ENCODE peak calls at places on chromosome 2, in four cellular contexts. One of them, this sample, is unnamed.

GRCh38 chr2:71524476-71524875 is 71.1 kb downstream of the DYSF start:
- DNase-seq in tibial artery: no peak
- DNase-seq in stomach: no peak
- DNase-seq in spleen: no peak
- DNase-seq in this sample: no peak

GRCh38 chr2:181667234-181667633 is 10.3 kb upstream of the CERKL start:
- DNase-seq in spleen: no peak
- DNase-seq in stomach: no peak
- DNase-seq in tibial artery: no peak
- DNase-seq in this sample: no peak

GRCh38 chr2:195094330-195094729 is 562.7 kb upstream of the SLC39A10 start:
- DNase-seq in spleen: no peak
- DNase-seq in tibial artery: no peak
- DNase-seq in stomach: no peak
- DNase-seq in this sample: no peak

GRCh38 chr2:174965992-174966789 is 39.0 kb downstream of the CHN1 start:
- DNase-seq in tibial artery: no peak
- DNase-seq in spleen: no peak
- DNase-seq in stomach: no peak
- DNase-seq in this sample: no peak

GRCh38 chr2:234218261-234219180 is 168.0 kb downstream of the SPP2 start:
- DNase-seq in stomach: no peak
- DNase-seq in spleen: no peak
- DNase-seq in tibial artery: no peak
- DNase-seq in this sample: no peak

GRCh38 chr2:36650031-36650430 is 46.5 kb upstream of the VIT start:
- DNase-seq in stomach: no peak
- DNase-seq in spleen: no peak
- DNase-seq in tibial artery: no peak
- DNase-seq in this sample: no peak

GRCh38 chr2:86518498-86518897 is 44.7 kb downstream of the CHMP3 start:
- DNase-seq in spleen: no peak
- DNase-seq in stomach: no peak
- DNase-seq in tibial artery: no peak
- DNase-seq in this sample: no peak

GRCh38 chr2:134336936-134337335 is 83.1 kb downstream of the MGAT5 start:
- DNase-seq in spleen: no peak
- DNase-seq in tibial artery: no peak
- DNase-seq in stomach: no peak
- DNase-seq in this sample: no peak

GRCh38 chr2:209808521-209808920 is 36.9 kb downstream of the UNC80 start:
- DNase-seq in spleen: no peak
- DNase-seq in stomach: no peak
- DNase-seq in tibial artery: no peak
- DNase-seq in this sample: no peak

GRCh38 chr2:85015653-85016360 is 44.8 kb downstream of the KCMF1 start:
- DNase-seq in stomach: no peak
- DNase-seq in spleen: no peak
- DNase-seq in tibial artery: no peak
- DNase-seq in this sample: no peak

GRCh38 chr2:61109291-61109690 is 43.6 kb downstream of the SANBR start:
- DNase-seq in stomach: no peak
- DNase-seq in tibial artery: no peak
- DNase-seq in spleen: no peak
- DNase-seq in this sample: no peak

GRCh38 chr2:203534486-203535077 is 519 bp downstream of the RAPH1 start:
- DNase-seq in tibial artery: peak; percentile 21
- DNase-seq in spleen: peak; percentile 81
- DNase-seq in stomach: no peak
- DNase-seq in this sample: peak; percentile 47

GRCh38 chr2:58428553-58429284 is 187.6 kb upstream of the FANCL start:
- DNase-seq in stomach: no peak
- DNase-seq in spleen: peak; percentile 66
- DNase-seq in tibial artery: no peak
- DNase-seq in this sample: peak; percentile 18

GRCh38 chr2:28449489-28450395 is 46.1 kb upstream of the PLB1 start:
- DNase-seq in stomach: no peak
- DNase-seq in tibial artery: no peak
- DNase-seq in spleen: no peak
- DNase-seq in this sample: no peak

GRCh38 chr2:238370482-238371372 is 50.4 kb downstream of the TRAF3IP1 start:
- DNase-seq in stomach: peak; percentile 67
- DNase-seq in spleen: no peak
- DNase-seq in tibial artery: peak; percentile 58
- DNase-seq in this sample: peak; percentile 46

GRCh38 chr2:29747786-29748470 is 173.5 kb downstream of the ALK start:
- DNase-seq in stomach: no peak
- DNase-seq in tibial artery: no peak
- DNase-seq in spleen: no peak
- DNase-seq in this sample: no peak

GRCh38 chr2:72035518-72036172 is 112.0 kb downstream of the CYP26B1 start:
- DNase-seq in stomach: no peak
- DNase-seq in spleen: peak; percentile 64
- DNase-seq in tibial artery: no peak
- DNase-seq in this sample: no peak

GRCh38 chr2:46878240-46878877 is 37.2 kb downstream of the MCFD2 start:
- DNase-seq in stomach: no peak
- DNase-seq in tibial artery: no peak
- DNase-seq in spleen: no peak
- DNase-seq in this sample: no peak

GRCh38 chr2:46875226-46875899 is 40.2 kb downstream of the MCFD2 start:
- DNase-seq in tibial artery: no peak
- DNase-seq in stomach: no peak
- DNase-seq in spleen: no peak
- DNase-seq in this sample: no peak

GRCh38 chr2:46877619-46878113 is 37.9 kb downstream of the MCFD2 start:
- DNase-seq in stomach: no peak
- DNase-seq in spleen: no peak
- DNase-seq in tibial artery: no peak
- DNase-seq in this sample: no peak

GRCh38 chr2:46878886-46879285 is 36.7 kb downstream of the MCFD2 start:
- DNase-seq in tibial artery: peak; percentile 60
- DNase-seq in spleen: no peak
- DNase-seq in stomach: no peak
- DNase-seq in this sample: no peak

DNA sequence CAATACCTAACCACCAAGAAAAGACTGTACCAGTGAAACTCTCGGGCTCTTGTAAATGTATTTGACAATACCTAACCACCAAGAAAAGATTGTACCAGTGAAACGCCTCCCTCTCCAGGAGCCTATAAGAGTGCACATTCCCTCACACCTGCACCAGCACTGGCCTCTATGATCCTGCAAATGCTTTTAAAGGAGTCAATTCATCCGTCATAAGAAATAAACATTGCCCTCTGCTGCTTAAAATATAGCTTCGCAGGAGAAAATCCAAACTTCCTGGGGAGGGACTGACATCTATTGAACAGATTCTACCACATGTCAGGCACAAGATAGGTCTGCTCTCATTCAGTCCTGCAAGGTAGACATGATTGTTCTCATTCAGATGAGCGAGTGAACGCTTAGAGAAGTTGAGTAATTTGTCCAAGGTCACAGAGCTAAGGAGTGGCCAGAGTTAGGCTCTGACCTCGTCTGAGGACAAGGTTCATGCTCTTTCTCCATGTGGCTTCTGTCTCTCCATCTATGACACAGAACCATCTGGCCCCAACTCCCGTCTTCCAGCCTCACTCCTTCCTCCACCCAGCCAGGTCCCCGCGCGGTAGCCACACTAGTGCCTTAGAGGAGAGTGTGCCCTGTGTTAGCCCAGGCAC is 38.7 kb downstream of the MCFD2 start:
- DNase-seq in tibial artery: peak; percentile 21
- DNase-seq in spleen: no peak
- DNase-seq in stomach: peak; percentile 37
- DNase-seq in this sample: no peak
- H3K4me1 ChIP-seq in tibial artery: peaks cover 41% of the 10 kb centered on the region
- H3K4me1 ChIP-seq in spleen: no peaks in the 10 kb centered on the region
- H3K4me1 ChIP-seq in stomach: peaks cover 52% of the 10 kb centered on the region
- H3K4me1 ChIP-seq in this sample: peaks cover 4% of the 10 kb centered on the region

DNA sequence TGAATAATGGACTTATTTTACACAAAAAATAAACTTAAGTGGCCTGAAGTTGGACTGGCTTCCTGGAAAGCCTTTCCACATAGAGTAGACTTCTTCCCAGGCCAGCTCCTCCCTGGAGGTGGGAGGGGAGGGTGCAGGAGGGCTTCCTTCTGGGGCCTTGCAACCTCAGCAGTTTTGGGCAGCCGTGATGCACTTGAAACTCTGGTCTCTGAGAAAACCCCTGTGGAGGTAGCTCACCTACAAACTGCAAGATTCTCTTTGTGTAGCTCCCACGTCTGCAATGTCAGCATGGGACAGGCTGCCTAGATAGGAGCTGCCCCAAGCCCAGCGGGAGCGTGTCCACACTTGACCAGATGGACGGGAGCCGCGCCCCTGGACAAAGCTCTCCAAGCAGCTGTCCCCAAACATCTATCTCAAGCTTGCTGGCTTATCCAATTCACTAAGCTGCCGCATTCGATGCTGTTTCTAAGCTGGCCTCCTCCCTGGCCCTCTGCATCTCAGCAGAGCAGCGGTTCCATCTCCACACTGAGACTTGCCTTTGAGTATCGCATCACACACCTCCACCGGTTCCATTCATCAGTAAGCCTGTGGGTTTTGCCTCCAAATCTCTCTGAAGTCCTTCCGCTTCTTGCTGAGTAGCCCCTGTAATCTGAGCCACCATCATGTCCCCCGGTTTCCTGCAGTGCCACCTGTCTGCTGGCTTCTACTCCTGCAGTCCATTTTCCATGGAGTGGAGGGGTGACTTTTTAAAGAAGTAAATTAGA is 1.6 kb upstream of the LPIN1 start:
- DNase-seq in stomach: no peak
- DNase-seq in spleen: peak; percentile 81
- DNase-seq in tibial artery: no peak
- DNase-seq in this sample: peak; percentile 36
- H3K4me1 ChIP-seq in stomach: peaks cover 57% of the 10 kb centered on the region
- H3K4me1 ChIP-seq in spleen: peaks cover 65% of the 10 kb centered on the region
- H3K4me1 ChIP-seq in tibial artery: peaks cover 20% of the 10 kb centered on the region
- H3K4me1 ChIP-seq in this sample: peaks cover 5% of the 10 kb centered on the region

GRCh38 chr2:176079285-176079830 is 4.4 kb downstream of the EVX2 start:
- DNase-seq in stomach: no peak
- DNase-seq in spleen: no peak
- DNase-seq in tibial artery: no peak
- DNase-seq in this sample: no peak
- H3K4me1 ChIP-seq in stomach: peaks cover 35% of the 10 kb centered on the region
- H3K4me1 ChIP-seq in spleen: peaks cover 17% of the 10 kb centered on the region
- H3K4me1 ChIP-seq in tibial artery: peaks cover 15% of the 10 kb centered on the region
- H3K4me1 ChIP-seq in this sample: no peaks in the 10 kb centered on the region

GRCh38 chr2:47172156-47172921 is 17.2 kb upstream of the STPG4 start:
- DNase-seq in spleen: no peak
- DNase-seq in stomach: no peak
- DNase-seq in tibial artery: no peak
- DNase-seq in this sample: no peak

GRCh38 chr2:47174731-47175361 is 19.7 kb upstream of the STPG4 start:
- DNase-seq in spleen: no peak
- DNase-seq in stomach: peak; percentile 64
- DNase-seq in tibial artery: peak; percentile 56
- DNase-seq in this sample: peak; percentile 56

GRCh38 chr2:47172922-47173695 is 18.0 kb upstream of the STPG4 start:
- DNase-seq in tibial artery: no peak
- DNase-seq in stomach: no peak
- DNase-seq in spleen: no peak
- DNase-seq in this sample: no peak

GRCh38 chr2:47177042-47177565 is 22.0 kb upstream of the STPG4 start:
- DNase-seq in stomach: no peak
- DNase-seq in tibial artery: no peak
- DNase-seq in spleen: no peak
- DNase-seq in this sample: no peak

GRCh38 chr2:47173986-47174730 is 19.1 kb upstream of the STPG4 start:
- DNase-seq in tibial artery: no peak
- DNase-seq in stomach: no peak
- DNase-seq in spleen: no peak
- DNase-seq in this sample: no peak
- H3K4me1 ChIP-seq in tibial artery: peaks cover 29% of the 10 kb centered on the region
- H3K4me1 ChIP-seq in stomach: peaks cover 58% of the 10 kb centered on the region
- H3K4me1 ChIP-seq in spleen: peaks cover 78% of the 10 kb centered on the region
- H3K4me1 ChIP-seq in this sample: peaks cover 6% of the 10 kb centered on the region

GRCh38 chr2:240296104-240296406 is 139.4 kb upstream of the GPC1 start:
- DNase-seq in spleen: no peak
- DNase-seq in tibial artery: no peak
- DNase-seq in stomach: peak; percentile 15
- DNase-seq in this sample: no peak
- H3K4me1 ChIP-seq in spleen: no peaks in the 10 kb centered on the region
- H3K4me1 ChIP-seq in tibial artery: peaks cover 19% of the 10 kb centered on the region
- H3K4me1 ChIP-seq in stomach: no peaks in the 10 kb centered on the region
- H3K4me1 ChIP-seq in this sample: no peaks in the 10 kb centered on the region

DNA sequence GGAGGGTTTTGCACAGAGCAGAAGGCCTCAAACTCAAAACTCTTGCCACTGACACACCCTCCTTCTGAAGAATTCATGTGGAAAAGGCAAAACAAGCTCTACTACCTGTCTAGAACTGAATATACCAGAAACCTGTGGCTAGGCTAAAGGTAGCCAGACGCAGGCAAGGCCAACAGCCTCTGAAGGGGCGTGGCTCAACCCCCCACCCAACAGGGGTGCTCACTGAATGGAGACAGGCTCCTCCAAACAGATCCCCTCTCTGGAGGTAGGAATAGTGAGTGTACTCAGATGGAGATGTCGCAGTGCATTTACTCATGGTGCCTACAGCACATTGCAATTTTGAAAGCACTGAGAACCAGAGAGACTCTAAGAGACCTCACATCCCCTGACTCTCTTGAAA is 3.0 kb upstream of the STK17B start:
- DNase-seq in stomach: no peak
- DNase-seq in tibial artery: no peak
- DNase-seq in spleen: no peak
- DNase-seq in this sample: no peak
- H3K4me1 ChIP-seq in stomach: peaks cover 17% of the 10 kb centered on the region
- H3K4me1 ChIP-seq in tibial artery: peaks cover 8% of the 10 kb centered on the region
- H3K4me1 ChIP-seq in spleen: peaks cover 64% of the 10 kb centered on the region
- H3K4me1 ChIP-seq in this sample: peaks cover 2% of the 10 kb centered on the region

DNA sequence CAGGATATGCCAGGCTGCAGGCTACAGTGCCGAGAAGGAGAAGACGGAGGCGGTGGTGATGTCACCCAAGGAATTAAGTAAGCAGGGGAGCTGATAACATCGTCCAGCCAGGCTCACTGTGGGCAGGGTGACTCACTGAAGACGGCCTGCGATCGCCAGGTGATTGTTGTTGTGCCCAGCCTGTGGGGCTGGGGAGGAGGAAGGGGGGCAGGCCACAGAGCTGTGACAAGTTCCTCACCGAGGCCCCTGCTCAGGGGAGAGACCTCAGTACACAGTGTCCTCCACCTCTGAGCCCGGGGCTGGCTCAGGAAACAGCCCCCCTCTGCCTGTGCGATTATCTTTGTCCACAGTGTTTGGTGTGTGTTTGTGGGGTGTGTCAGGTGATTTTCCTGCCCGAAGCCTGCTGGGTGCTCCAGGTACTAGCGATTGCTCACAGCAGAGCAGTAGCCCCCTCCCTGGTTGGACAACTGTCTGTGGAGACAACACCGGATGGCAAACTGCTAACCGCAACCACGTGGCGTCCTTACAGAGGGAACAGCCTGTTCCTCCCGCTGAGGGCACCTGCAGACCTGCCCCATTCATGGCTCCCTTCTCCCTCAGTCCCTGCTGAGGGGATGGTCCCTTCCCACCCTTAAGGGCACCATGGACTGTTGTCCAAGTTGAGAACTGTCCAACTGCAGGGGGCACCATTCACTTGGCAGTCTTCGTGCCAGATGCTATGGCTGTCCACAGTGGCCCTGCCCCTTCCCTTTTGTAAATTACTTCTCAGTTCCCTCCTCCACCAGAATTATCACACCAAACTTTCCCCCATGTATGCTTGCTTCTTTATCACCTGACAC is 95.1 kb downstream of the ZFP36L2 start:
- DNase-seq in tibial artery: peak; percentile 78
- DNase-seq in spleen: peak; percentile 99
- DNase-seq in stomach: peak; percentile 94
- DNase-seq in this sample: peak; percentile 63
- H3K4me1 ChIP-seq in tibial artery: peaks cover 19% of the 10 kb centered on the region
- H3K4me1 ChIP-seq in spleen: peaks cover 93% of the 10 kb centered on the region
- H3K4me1 ChIP-seq in stomach: peaks cover 67% of the 10 kb centered on the region
- H3K4me1 ChIP-seq in this sample: peaks cover 20% of the 10 kb centered on the region